ENCODE peak calls at places on chromosomes 11 and 22, in seven cellular contexts. E is NCI-H1092, U is T-helper 2 cell, I is T-helper 9 cell, L is NCI-H1436, R is body of pancreas, B is PC-3. Y is an unnamed sample.

GRCh38 chr11:2911088-2912037 is 17.9 kb downstream of the PHLDA2 start:
- DNase-seq in E (no peak), U (no peak), I (no peak), L (no peak), R (peak), B (no peak), Y (no peak)

GRCh38 chr11:61972796-61973602 is 5.6 kb upstream of the FTH1 start:
- DNase-seq in E (no peak), U (no peak), I (no peak), L (no peak), R (peak), B (peak), Y (peak)

GRCh38 chr11:128424271-128424709 is 163.1 kb downstream of the ETS1 start:
- DNase-seq in E (no peak), U (no peak), I (no peak), L (no peak), R (peak), B (no peak), Y (no peak)

GRCh38 chr11:32109138-32109537 is 18.3 kb downstream of the RCN1 start:
- DNase-seq in E (no peak), U (no peak), I (no peak), L (no peak), R (no peak), B (peak), Y (no peak)

GRCh38 chr22:43497956-43498855 is 86.4 kb downstream of the MPPED1 start:
- DNase-seq in E (no peak), U (no peak), I (no peak), L (no peak), R (no peak), B (no peak), Y (no peak)

GRCh38 chr22:46219650-46220049 is 30.4 kb downstream of the CDPF1 start:
- DNase-seq in E (no peak), U (peak), I (no peak), L (no peak), R (no peak), B (no peak), Y (no peak)

GRCh38 chr11:59801160-59801706 is 9.3 kb downstream of the MRPL16 start:
- DNase-seq in E (no peak), U (no peak), I (no peak), L (no peak), R (no peak), B (peak), Y (no peak)

GRCh38 chr11:64887757-64888405 is 9.5 kb upstream of the EHD1 start:
- DNase-seq in E (peak), U (peak), I (peak), L (peak), R (peak), B (peak), Y (peak)

GRCh38 chr22:25966448-25966913 is 202.8 kb upstream of the SEZ6L start:
- DNase-seq in E (peak), U (peak), I (no peak), L (no peak), R (no peak), B (no peak), Y (no peak)

GRCh38 chr22:25404556-25404922 is 159.9 kb upstream of the GRK3 start:
- DNase-seq in E (no peak), U (no peak), I (no peak), L (no peak), R (peak), B (no peak), Y (no peak)

GRCh38 chr11:83918471-83918870 is 632.3 kb upstream of the CCDC90B start:
- DNase-seq in E (no peak), U (no peak), I (no peak), L (no peak), R (peak), B (no peak), Y (no peak)

GRCh38 chr11:13468750-13469149 is 5.7 kb upstream of the BTBD10 start:
- DNase-seq in E (no peak), U (no peak), I (no peak), L (no peak), R (no peak), B (no peak), Y (no peak)

GRCh38 chr22:45686004-45686403 is 14.4 kb downstream of the ATXN10 start:
- DNase-seq in E (no peak), U (no peak), I (no peak), L (no peak), R (no peak), B (no peak), Y (no peak)

GRCh38 chr22:32355760-32356159 is 1.9 kb upstream of the RFPL3 start:
- DNase-seq in E (peak), U (no peak), I (no peak), L (peak), R (no peak), B (peak), Y (no peak)

GRCh38 chr11:17564687-17565042 is 17.6 kb downstream of the OTOG start:
- DNase-seq in E (no peak), U (peak), I (no peak), L (no peak), R (no peak), B (peak), Y (no peak)

GRCh38 chr11:76861490-76861953 is 804 bp downstream of the ACER3 start:
- DNase-seq in E (no peak), U (no peak), I (no peak), L (no peak), R (no peak), B (peak), Y (no peak)

GRCh38 chr11:96136623-96137313 is 206.2 kb downstream of the MAML2 start:
- DNase-seq in E (no peak), U (no peak), I (no peak), L (no peak), R (no peak), B (no peak), Y (no peak)

GRCh38 chr11:64556721-64557250 is 34.2 kb upstream of the SLC22A12 start:
- DNase-seq in E (no peak), U (no peak), I (no peak), L (no peak), R (no peak), B (no peak), Y (no peak)

GRCh38 chr11:57487920-57488319 is 27.6 kb downstream of the SLC43A1 start:
- DNase-seq in E (no peak), U (no peak), I (no peak), L (no peak), R (no peak), B (no peak), Y (no peak)

GRCh38 chr11:44621784-44622183 is 56.3 kb downstream of the CD82 start:
- DNase-seq in E (no peak), U (no peak), I (no peak), L (no peak), R (peak), B (no peak), Y (peak)

GRCh38 chr11:14905104-14906033 is 13.3 kb upstream of the CYP2R1 start:
- DNase-seq in E (no peak), U (peak), I (peak), L (no peak), R (peak), B (no peak), Y (peak)

GRCh38 chr22:27480487-27480886 is 321.1 kb downstream of the MN1 start:
- DNase-seq in E (peak), U (no peak), I (no peak), L (no peak), R (no peak), B (peak), Y (peak)

GRCh38 chr11:111357150-111358037 is 21.7 kb downstream of the POU2AF1 start:
- DNase-seq in E (no peak), U (no peak), I (no peak), L (no peak), R (no peak), B (no peak), Y (no peak)

GRCh38 chr11:92227233-92227593 is 2.6 kb downstream of the FAT3 start:
- DNase-seq in E (no peak), U (no peak), I (no peak), L (no peak), R (no peak), B (no peak), Y (no peak)